ENCODE peak calls at places on chromosome 10, in five cellular contexts. V is NT2/D1, M is GM12878, U is HepG2, N is H1. Y is an unnamed sample.

GRCh38 chr10:107166378-107166777 is 1.9 kb upstream of the SORCS1 start:
- DNase-seq in V (no peak), U (no peak), N (no peak), M (no peak), Y (peak)

GRCh38 chr10:126017961-126018560 is 121.7 kb downstream of the FANK1 start:
- DNase-seq in V (no peak), N (no peak), M (no peak), U (no peak), Y (no peak)

GRCh38 chr10:117460846-117461765 is 81.4 kb upstream of the EMX2 start:
- DNase-seq in M (no peak), N (no peak), V (no peak), U (no peak), Y (no peak)

GRCh38 chr10:102654969-102655368 is 10.7 kb downstream of the TRIM8 start:
- DNase-seq in M (no peak), N (no peak), U (no peak), V (no peak), Y (no peak)

GRCh38 chr10:67665491-67665890 is 30.5 kb downstream of the CTNNA3 start:
- DNase-seq in U (peak), N (no peak), V (no peak), M (no peak), Y (peak)

GRCh38 chr10:48670978-48671913 is 13.4 kb upstream of the WDFY4 start:
- DNase-seq in M (no peak), U (no peak), V (no peak), N (peak), Y (no peak)

GRCh38 chr10:43808136-43808535 is 159.5 kb upstream of the ZNF32 start:
- DNase-seq in N (no peak), M (peak), U (no peak), V (no peak), Y (no peak)

GRCh38 chr10:13271552-13272163 is 28.2 kb downstream of the PHYH start:
- DNase-seq in V (peak), N (peak), M (no peak), U (peak), Y (peak)

GRCh38 chr10:83222300-83222699 is 917.0 kb upstream of the GHITM start:
- DNase-seq in N (no peak), V (no peak), M (no peak), U (no peak), Y (no peak)

GRCh38 chr10:68463365-68464093 is 8.2 kb downstream of the DNA2 start:
- DNase-seq in U (no peak), M (no peak), V (no peak), N (no peak), Y (no peak)

GRCh38 chr10:28677889-28678686 is 767 bp downstream of the BAMBI start:
- DNase-seq in U (no peak), V (no peak), N (peak), M (no peak), Y (no peak)

GRCh38 chr10:99280472-99280871 is 44.8 kb upstream of the HPSE2 start:
- DNase-seq in V (no peak), N (no peak), M (no peak), U (no peak), Y (no peak)

GRCh38 chr10:109866168-109866994 is 56.9 kb downstream of the XPNPEP1 start:
- DNase-seq in V (no peak), N (no peak), M (no peak), U (no peak), Y (peak)

GRCh38 chr10:58784361-58784760 is 271.7 kb downstream of the BICC1 start:
- DNase-seq in N (no peak), U (no peak), M (no peak), V (no peak), Y (no peak)

GRCh38 chr10:124497196-124497990 is 35.8 kb downstream of the LHPP start:
- DNase-seq in N (no peak), U (no peak), V (no peak), M (no peak), Y (no peak)

GRCh38 chr10:102274062-102274461 is 28.7 kb downstream of the GBF1 start:
- DNase-seq in V (no peak), M (no peak), U (no peak), N (no peak), Y (no peak)

GRCh38 chr10:31001740-31002139 is 29.9 kb downstream of the ZNF438 start:
- DNase-seq in V (no peak), U (no peak), M (no peak), N (no peak), Y (no peak)

GRCh38 chr10:54585572-54585971 is 215.5 kb downstream of the PCDH15 start:
- DNase-seq in V (no peak), N (no peak), U (no peak), M (no peak), Y (no peak)

DNA sequence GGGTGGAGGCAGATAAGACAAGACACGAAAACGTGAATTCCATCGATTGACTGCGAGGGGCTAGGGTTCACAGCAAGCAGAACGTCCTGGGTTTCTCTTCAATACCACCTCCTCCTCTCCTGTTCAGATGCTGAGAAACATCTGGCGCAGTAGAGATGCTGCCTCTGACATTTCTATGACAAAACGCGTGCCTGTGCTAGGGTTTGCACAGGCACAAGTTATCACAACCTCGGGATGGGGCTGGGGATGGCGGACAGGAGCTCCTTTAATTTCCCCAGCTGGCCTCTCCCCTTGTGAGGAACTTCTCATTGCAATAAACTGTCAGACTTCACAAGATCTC is 99.8 kb upstream of the SVIL start:
- DNase-seq in N (no peak), V (no peak), M (no peak), U (no peak), Y (no peak)
- TF ChIP-seq SUZ12 in N (no peak), V (no peak), M (no peak), U (no peak), Y (no peak)

GRCh38 chr10:26890956-26891355 is 30.2 kb upstream of the ABI1 start:
- DNase-seq in N (peak), U (peak), V (peak), M (no peak), Y (peak)
- TF ChIP-seq SUZ12 in N (no peak), U (no peak), V (no peak), M (no peak), Y (no peak)

DNA sequence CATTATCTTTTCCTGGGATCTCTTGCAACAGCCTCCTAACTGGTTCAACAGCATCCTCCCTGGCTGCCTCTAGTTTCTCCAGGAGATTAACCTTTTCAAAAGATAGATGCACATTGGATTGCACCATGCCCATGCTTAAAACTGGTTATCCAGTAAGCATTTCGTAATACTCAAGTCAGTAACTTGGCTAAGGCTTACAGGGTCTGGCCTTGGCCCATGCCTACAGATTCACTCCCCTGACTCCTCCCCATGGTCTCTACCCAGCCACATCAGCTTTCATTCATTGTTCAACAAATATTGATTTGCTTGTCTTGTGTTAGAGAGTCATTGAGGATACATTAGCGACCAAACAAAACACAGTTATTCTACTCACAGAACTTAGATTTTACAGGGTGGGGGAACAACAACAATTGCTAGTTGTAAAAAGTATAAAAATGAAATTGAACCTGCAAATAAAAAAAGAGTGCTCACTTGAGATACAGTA is 1.8 kb upstream of the KIF20B start:
- DNase-seq in V (no peak), U (peak), N (no peak), M (no peak), Y (no peak)
- TF ChIP-seq SUZ12 in V (no peak), U (no peak), N (no peak), M (no peak), Y (no peak)

DNA sequence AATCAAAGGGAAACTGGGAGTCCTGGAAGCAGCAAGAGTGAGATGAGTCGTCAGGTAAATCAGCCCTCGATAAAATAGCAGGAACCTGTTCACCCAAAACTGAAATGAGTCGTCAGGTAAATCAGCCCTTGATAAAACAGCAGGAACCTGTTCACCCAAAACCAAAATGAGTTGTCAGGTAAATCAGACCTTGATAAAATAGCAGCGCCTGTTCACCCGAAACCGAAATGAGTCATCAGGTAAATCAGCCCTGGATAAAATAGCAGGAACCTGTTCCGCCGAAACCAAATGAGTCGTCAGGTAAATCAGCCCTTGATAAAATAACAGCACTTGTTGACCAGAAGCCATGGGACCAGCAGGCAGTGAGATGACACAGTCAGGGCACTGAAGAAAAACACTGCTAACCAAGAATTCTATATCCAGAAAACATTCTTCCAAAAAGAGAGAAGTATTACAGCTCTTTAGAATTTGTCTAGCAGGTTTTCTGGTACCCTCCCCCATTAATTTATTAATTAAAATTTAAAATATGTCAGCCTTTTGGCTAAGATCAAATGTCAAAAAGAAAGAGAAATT is 3.4 kb upstream of the CYP2E1 start:
- DNase-seq in V (no peak), N (no peak), M (no peak), U (no peak), Y (no peak)
- TF ChIP-seq SUZ12 in V (no peak), N (no peak), M (no peak), U (no peak), Y (no peak)

DNA sequence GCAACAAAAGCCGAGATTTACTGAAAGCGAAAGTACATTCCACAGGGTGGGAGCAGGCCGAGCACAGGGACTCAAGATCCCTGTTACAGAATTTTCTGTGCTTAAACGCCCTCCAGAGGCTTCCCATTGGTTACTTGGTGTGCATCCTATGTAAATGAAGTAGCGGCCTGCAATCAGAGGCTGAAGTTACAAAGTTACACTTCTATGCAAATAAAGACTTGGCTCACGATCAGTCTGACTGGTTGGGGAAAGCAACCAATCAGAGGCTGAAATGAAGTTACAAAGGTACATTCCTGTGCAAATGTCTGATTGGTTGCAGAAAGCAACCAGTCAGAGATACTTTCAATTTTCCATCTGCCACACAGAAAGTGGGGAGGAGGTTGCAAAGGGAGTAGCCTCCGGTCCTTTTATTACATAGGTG is 4.1 kb downstream of the ACBD7 start:
- DNase-seq in N (no peak), V (no peak), U (peak), M (no peak), Y (peak)
- TF ChIP-seq SUZ12 in N (no peak), V (no peak), U (no peak), M (no peak), Y (no peak)

GRCh38 chr10:103678104-103678526 is 177.3 kb downstream of the SH3PXD2A start:
- DNase-seq in V (no peak), U (no peak), M (peak), N (no peak), Y (no peak)

GRCh38 chr10:103679096-103679790 is 176.1 kb downstream of the SH3PXD2A start:
- DNase-seq in N (no peak), U (no peak), V (no peak), M (no peak), Y (no peak)

GRCh38 chr10:103676058-103676785 is 179.2 kb downstream of the SH3PXD2A start:
- DNase-seq in M (no peak), V (no peak), N (no peak), U (no peak), Y (no peak)

GRCh38 chr10:103677486-103677885 is 177.9 kb downstream of the SH3PXD2A start:
- DNase-seq in U (no peak), N (no peak), V (no peak), M (no peak), Y (no peak)

GRCh38 chr10:103676851-103677417 is 178.4 kb downstream of the SH3PXD2A start:
- DNase-seq in V (no peak), U (no peak), N (no peak), M (no peak), Y (no peak)
- TF ChIP-seq SUZ12 in V (no peak), U (no peak), N (no peak), M (no peak), Y (no peak)

Y was measured in HEK293T.